ENCODE peak calls at places on chromosomes 6 and 20, in nine cellular contexts. T, U, G, D, V, X, C, J and L are unnamed samples.

GRCh38 chr6:163260111-163260895 is 154.2 kb upstream of the QKI start:
- DNase-seq in J (peak; percentile 41), V (no peak), D (no peak), U (peak; percentile 63), G (no peak), X (no peak), C (no peak), T (peak; percentile 19), L (no peak)

GRCh38 chr20:5703542-5704215 is 46.5 kb upstream of the SHLD1 start:
- DNase-seq in V (no peak), D (no peak), X (no peak), G (no peak), J (no peak), U (no peak), C (no peak), T (no peak), L (no peak)

GRCh38 chr20:51910202-51911050 is 108.1 kb upstream of the SALL4 start:
- DNase-seq in C (no peak), X (peak; percentile 4), U (peak; percentile 27), D (no peak), G (no peak), V (peak; percentile 65), T (no peak), J (peak; percentile 78), L (no peak)

GRCh38 chr6:14596410-14596809 is 478.8 kb downstream of the CD83 start:
- DNase-seq in V (no peak), J (peak; percentile 60), G (no peak), X (peak; percentile 24), T (no peak), C (no peak), D (no peak), U (peak; percentile 58), L (no peak)

GRCh38 chr20:63497946-63498935 is 642 bp downstream of the EEF1A2 start:
- DNase-seq in V (no peak), J (no peak), X (no peak), D (no peak), U (no peak), T (no peak), G (no peak), C (no peak), L (no peak)

GRCh38 chr20:60214901-60215522 is 256.8 kb downstream of the CDH26 start:
- DNase-seq in C (no peak), D (no peak), U (no peak), G (no peak), J (no peak), T (no peak), V (no peak), X (no peak), L (no peak)

GRCh38 chr6:169230322-169230665 is 23.4 kb downstream of the THBS2 start:
- DNase-seq in G (no peak), J (no peak), C (no peak), V (no peak), U (no peak), T (no peak), D (no peak), X (no peak), L (no peak)

GRCh38 chr6:38176797-38177751 is 357.5 kb downstream of the ZFAND3 start:
- DNase-seq in V (no peak), J (peak; percentile 18), C (no peak), G (no peak), D (no peak), X (no peak), U (no peak), T (no peak), L (no peak)

GRCh38 chr20:61795669-61796630 is 269.7 kb downstream of the TAF4 start:
- DNase-seq in U (no peak), C (no peak), X (no peak), T (no peak), G (no peak), V (no peak), J (no peak), D (no peak), L (no peak)

GRCh38 chr20:47258745-47259695 is 97.5 kb downstream of the ZMYND8 start:
- DNase-seq in D (peak; percentile 89), J (peak; percentile 24), X (no peak), U (peak; percentile 82), G (no peak), V (no peak), C (no peak), T (no peak), L (no peak)

GRCh38 chr20:47358672-47359532 is 2.4 kb upstream of the ZMYND8 start:
- DNase-seq in D (peak; percentile 54), V (no peak), C (peak; percentile 77), X (peak; percentile 96), U (peak; percentile 97), T (peak; percentile 74), J (no peak), G (no peak), L (no peak)

GRCh38 chr20:35700625-35701148 is 1.5 kb downstream of the ROMO1 start:
- DNase-seq in V (no peak), G (no peak), T (no peak), J (no peak), U (no peak), D (no peak), C (no peak), X (no peak), L (no peak)

GRCh38 chr20:37524221-37524700 is 3.2 kb downstream of the NNAT start:
- DNase-seq in T (no peak), U (no peak), J (no peak), G (no peak), V (no peak), D (no peak), X (no peak), C (peak; percentile 66), L (no peak)
- H3K4me3 ChIP-seq in T (no peak overlapping the region), U (no peak overlapping the region), J (no peak overlapping the region), G (no peak overlapping the region), V (no peak overlapping the region), D (no peak overlapping the region), X (no peak overlapping the region), C (no peak overlapping the region), L (no peak overlapping the region)

DNA sequence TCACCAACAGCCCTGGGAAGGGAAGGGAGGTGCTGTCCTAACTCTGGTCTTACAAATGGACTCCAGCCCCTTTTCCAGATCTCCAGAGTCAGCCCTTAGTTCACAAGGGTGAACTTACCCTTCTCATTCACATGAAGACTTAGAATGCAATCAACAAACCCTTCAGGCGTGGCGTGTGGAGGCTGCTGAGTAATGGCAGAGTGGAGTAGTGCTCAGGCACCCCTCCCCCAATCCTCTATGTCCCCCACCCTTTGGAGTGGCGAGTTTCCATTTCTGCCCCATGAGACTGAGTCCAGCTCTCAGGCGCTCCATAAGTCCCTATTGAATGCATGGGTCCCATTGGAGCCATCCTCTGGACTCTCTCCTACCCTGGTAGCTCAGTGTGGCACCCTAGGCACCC is 3.3 kb downstream of the SNAI1 start:
- DNase-seq in C (no peak), G (no peak), X (no peak), U (no peak), D (no peak), T (no peak), J (no peak), V (no peak), L (no peak)
- H3K4me3 ChIP-seq in C (no peak overlapping the region), G (no peak overlapping the region), X (peak overlapping the region; percentile 20), U (peak overlapping the region; percentile 97), D (no peak overlapping the region), T (no peak overlapping the region), J (no peak overlapping the region), V (no peak overlapping the region), L (no peak overlapping the region)

GRCh38 chr6:44222486-44222986 is 859 bp upstream of the SLC29A1 start:
- DNase-seq in T (no peak), V (no peak), J (no peak), G (no peak), D (no peak), X (no peak), C (no peak), U (no peak), L (no peak)
- H3K4me3 ChIP-seq in T (peak overlapping the region; percentile 53), V (peak overlapping the region; percentile 86), J (peak overlapping the region; percentile 59), G (no peak overlapping the region), D (peak overlapping the region; percentile 51), X (no peak overlapping the region), C (no peak overlapping the region), U (no peak overlapping the region), L (peak overlapping the region; percentile 48)

DNA sequence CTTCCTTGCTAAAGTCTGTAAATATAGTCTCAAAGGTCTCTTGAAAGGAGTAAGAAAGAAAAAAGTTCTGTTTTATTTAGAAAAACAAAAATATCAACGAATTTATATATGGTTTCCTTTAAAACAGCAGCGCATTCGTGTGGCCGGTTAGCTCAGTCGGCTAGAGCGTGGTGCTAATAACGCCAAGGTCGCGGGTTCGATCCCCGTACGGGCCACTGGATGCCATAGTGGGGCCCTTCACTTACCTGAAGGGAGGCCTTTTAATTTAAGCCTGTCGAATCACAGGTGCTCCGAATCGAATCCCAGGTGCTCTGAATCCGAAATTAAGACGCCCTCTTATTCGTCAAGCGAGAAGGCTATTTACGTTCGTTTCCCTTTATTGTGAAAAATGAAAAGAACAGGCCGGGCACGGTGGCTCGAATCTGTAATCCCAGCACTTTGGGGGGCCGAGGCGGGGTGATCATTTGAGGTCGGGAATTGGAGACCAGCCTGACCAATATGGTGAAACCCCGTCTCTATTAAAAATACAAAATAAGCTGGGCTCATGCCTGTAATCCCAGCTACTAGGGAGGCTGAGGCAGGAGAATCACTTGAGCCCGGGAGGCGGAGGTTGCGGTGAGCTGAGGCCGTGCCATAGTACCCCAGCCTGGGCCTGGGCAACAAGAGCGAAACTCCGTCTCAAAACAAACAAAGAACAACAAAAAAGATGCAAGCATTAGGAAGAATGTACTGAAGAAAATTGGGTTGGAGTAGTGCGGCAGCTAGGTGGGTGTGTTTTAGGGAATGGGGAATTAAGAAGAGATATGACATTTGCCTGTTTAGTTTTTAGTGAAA is 195.8 kb upstream of the ZNF184 start:
- DNase-seq in U (peak; percentile 60), V (no peak), J (peak; percentile 82), G (no peak), D (peak; percentile 89), C (no peak), X (no peak), T (peak; percentile 55), L (no peak)
- H3K4me3 ChIP-seq in U (peak overlapping the region; percentile 51), V (peak overlapping the region; percentile 90), J (peak overlapping the region; percentile 52), G (no peak overlapping the region), D (peak overlapping the region; percentile 62), C (no peak overlapping the region), X (no peak overlapping the region), T (peak overlapping the region; percentile 34), L (no peak overlapping the region)

DNA sequence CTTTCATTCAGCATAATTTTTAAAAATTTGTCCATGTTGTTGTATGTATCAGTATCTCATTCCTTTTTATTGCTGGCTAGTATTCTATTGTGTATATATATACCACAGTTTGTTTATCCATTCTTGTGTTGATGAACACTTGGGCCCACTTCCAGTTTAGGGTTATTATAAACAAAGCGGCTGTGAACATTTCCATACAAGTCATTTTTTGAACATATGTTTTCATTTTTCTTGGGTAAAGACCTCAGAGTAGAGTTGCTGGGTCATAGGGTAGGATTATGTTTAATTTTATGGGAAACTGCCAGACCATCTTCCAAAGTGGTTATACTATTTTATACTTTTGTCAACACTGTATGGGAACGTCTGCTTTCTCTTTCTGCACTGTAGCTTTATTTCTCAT is 55.3 kb downstream of the RBM24 start:
- DNase-seq in X (peak; percentile 49), G (no peak), T (no peak), D (no peak), V (no peak), U (no peak), C (no peak), J (no peak), L (no peak)
- H3K4me3 ChIP-seq in X (no peak overlapping the region), G (no peak overlapping the region), T (no peak overlapping the region), D (no peak overlapping the region), V (no peak overlapping the region), U (no peak overlapping the region), C (no peak overlapping the region), J (no peak overlapping the region), L (no peak overlapping the region)

GRCh38 chr20:18287546-18287914 is 797 bp upstream of the ZNF133 start:
- DNase-seq in G (no peak), V (no peak), D (no peak), X (no peak), T (no peak), C (peak; percentile 51), U (peak; percentile 6), J (no peak), L (no peak)
- H3K4me3 ChIP-seq in G (peak overlapping the region; percentile 91), V (peak overlapping the region; percentile 100), D (peak overlapping the region; percentile 74), X (peak overlapping the region; percentile 99), T (peak overlapping the region; percentile 72), C (peak overlapping the region; percentile 41), U (peak overlapping the region; percentile 74), J (peak overlapping the region; percentile 88), L (peak overlapping the region; percentile 94)